ENCODE peak calls at places on chromosomes 7 and 10, in seven cellular contexts. Z is non-pigmented ciliary epithelial cell; B is fibroblast of the aortic adventitia; M is GOT3; R is activated T-helper 1 cell treated with anti-CD3 and anti-CD28 coated beads, Interleukin-2, amount 50 U/mL, for 16 hours; U is NCI-H2029; G is uterus. W is an unnamed sample.

GRCh38 chr7:665251-665650 is 61.2 kb upstream of the DNAAF5 start:
- DNase-seq in Z (peak), B (peak), M (no peak), R (no peak), U (no peak), G (peak), W (peak)

GRCh38 chr7:112938895-112939588 is 147.6 kb downstream of the GPR85 start:
- DNase-seq in Z (no peak), B (peak), M (no peak), R (no peak), U (no peak), G (peak), W (peak)

GRCh38 chr10:93006435-93007039 is 54.1 kb upstream of the CYP26C1 start:
- DNase-seq in Z (peak), B (peak), M (no peak), R (no peak), U (no peak), G (no peak), W (no peak)

GRCh38 chr7:121344093-121344492 is 15.3 kb downstream of the WNT16 start:
- DNase-seq in Z (no peak), B (peak), M (no peak), R (no peak), U (no peak), G (no peak), W (no peak)

GRCh38 chr10:118710487-118710886 is 44.3 kb downstream of the CACUL1 start:
- DNase-seq in Z (no peak), B (no peak), M (no peak), R (no peak), U (no peak), G (no peak), W (no peak)

GRCh38 chr7:125780153-125780552 is 850.5 kb upstream of the POT1 start:
- DNase-seq in Z (no peak), B (no peak), M (no peak), R (no peak), U (no peak), G (no peak), W (no peak)

GRCh38 chr7:95391761-95392160 is 4.4 kb downstream of the PON3 start:
- DNase-seq in Z (no peak), B (no peak), M (no peak), R (no peak), U (no peak), G (no peak), W (no peak)

GRCh38 chr10:86872757-86873156 is 84.7 kb downstream of the MMRN2 start:
- DNase-seq in Z (no peak), B (peak), M (no peak), R (no peak), U (peak), G (no peak), W (no peak)

GRCh38 chr10:113303747-113304146 is 249.1 kb upstream of the HABP2 start:
- DNase-seq in Z (no peak), B (peak), M (no peak), R (no peak), U (no peak), G (no peak), W (no peak)

GRCh38 chr10:28768227-28768626 is 90.9 kb downstream of the BAMBI start:
- DNase-seq in Z (no peak), B (no peak), M (no peak), R (no peak), U (no peak), G (no peak), W (no peak)

GRCh38 chr10:100829103-100829870 is 83.5 kb upstream of the SLF2 start:
- DNase-seq in Z (no peak), B (no peak), M (no peak), R (no peak), U (no peak), G (no peak), W (no peak)

GRCh38 chr7:98754041-98754479 is 115.8 kb downstream of the TMEM130 start:
- DNase-seq in Z (no peak), B (no peak), M (no peak), R (no peak), U (peak), G (no peak), W (no peak)

GRCh38 chr10:99331207-99331803 is 2.1 kb downstream of the CNNM1 start:
- DNase-seq in Z (no peak), B (no peak), M (no peak), R (no peak), U (no peak), G (no peak), W (no peak)

GRCh38 chr7:49790209-49790608 is 16.8 kb downstream of the VWC2 start:
- DNase-seq in Z (no peak), B (no peak), M (no peak), R (no peak), U (no peak), G (no peak), W (no peak)

GRCh38 chr7:132161976-132162375 is 414.3 kb downstream of the PLXNA4 start:
- DNase-seq in Z (no peak), B (no peak), M (no peak), R (no peak), U (no peak), G (no peak), W (no peak)